ENCODE peak calls at places on chromosomes 3 and 15, in five cellular contexts. One of them, this sample, is unnamed.

GRCh38 chr3:160822931-160823330 is 66.9 kb downstream of the PPM1L start:
- DNase-seq in pancreas: no peak
- DNase-seq in stomach: no peak
- DNase-seq in heart left ventricle: no peak
- DNase-seq in astrocyte: no peak
- DNase-seq in this sample: no peak

GRCh38 chr15:44102675-44103254 is 92.3 kb downstream of the FRMD5 start:
- DNase-seq in pancreas: peak; percentile 17
- DNase-seq in stomach: peak; percentile 34
- DNase-seq in heart left ventricle: no peak
- DNase-seq in astrocyte: peak; percentile 100
- DNase-seq in this sample: no peak

GRCh38 chr3:1087066-1087555 is 5.7 kb upstream of the CNTN6 start:
- DNase-seq in pancreas: peak; percentile 46
- DNase-seq in stomach: no peak
- DNase-seq in heart left ventricle: no peak
- DNase-seq in astrocyte: peak; percentile 95
- DNase-seq in this sample: no peak

GRCh38 chr3:88148651-88149050 is 1.1 kb upstream of the C3orf38 start:
- DNase-seq in pancreas: no peak
- DNase-seq in stomach: no peak
- DNase-seq in heart left ventricle: no peak
- DNase-seq in astrocyte: no peak
- DNase-seq in this sample: no peak

GRCh38 chr3:182843478-182843877 is 50.2 kb downstream of the ATP11B start:
- DNase-seq in pancreas: no peak
- DNase-seq in stomach: no peak
- DNase-seq in heart left ventricle: no peak
- DNase-seq in astrocyte: no peak
- DNase-seq in this sample: no peak

GRCh38 chr3:5292512-5292911 is 105.0 kb downstream of the EDEM1 start:
- DNase-seq in pancreas: no peak
- DNase-seq in stomach: no peak
- DNase-seq in heart left ventricle: no peak
- DNase-seq in astrocyte: no peak
- DNase-seq in this sample: peak; percentile 29

GRCh38 chr15:38038659-38039442 is 104.4 kb downstream of the TMCO5A start:
- DNase-seq in pancreas: no peak
- DNase-seq in stomach: no peak
- DNase-seq in heart left ventricle: no peak
- DNase-seq in astrocyte: peak; percentile 83
- DNase-seq in this sample: no peak

GRCh38 chr15:25508369-25509002 is 69.7 kb upstream of the UBE3A start:
- DNase-seq in pancreas: no peak
- DNase-seq in stomach: no peak
- DNase-seq in heart left ventricle: no peak
- DNase-seq in astrocyte: peak; percentile 24
- DNase-seq in this sample: no peak

GRCh38 chr3:154122096-154122911 is 1.1 kb downstream of the ARHGEF26 start:
- DNase-seq in pancreas: peak; percentile 22
- DNase-seq in stomach: no peak
- DNase-seq in heart left ventricle: peak; percentile 14
- DNase-seq in astrocyte: no peak
- DNase-seq in this sample: no peak

DNA sequence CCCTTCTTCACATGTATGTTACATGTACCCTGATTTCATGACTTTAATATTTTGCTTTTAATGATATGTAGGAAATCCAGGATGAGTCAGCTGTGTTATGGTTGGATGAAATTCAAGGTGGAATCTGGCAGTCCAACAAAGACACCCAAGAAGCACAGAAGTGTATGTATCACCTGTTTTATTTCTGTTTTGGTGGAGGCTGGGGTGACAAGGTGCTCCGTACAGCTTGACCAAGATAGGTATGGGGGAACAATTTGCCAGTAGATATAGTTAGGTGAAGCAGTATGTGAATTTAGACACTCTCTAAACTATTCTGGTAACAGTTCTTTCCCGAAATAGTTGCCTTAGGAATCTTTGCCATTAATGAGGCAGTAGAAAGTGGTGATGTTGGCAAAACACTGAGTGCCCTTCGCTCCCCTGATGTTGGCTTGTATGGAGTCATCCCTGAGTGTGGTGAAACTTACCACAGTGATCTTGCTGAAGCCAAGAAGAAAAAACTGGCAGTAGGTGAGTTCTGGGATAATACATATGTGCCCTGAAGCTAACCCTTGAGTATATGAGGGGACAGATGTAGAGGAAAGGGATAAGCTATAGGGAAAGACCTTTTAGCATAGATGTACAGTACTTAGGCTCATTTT is 63.7 kb upstream of the CRTC3 start:
- DNase-seq in pancreas: no peak
- DNase-seq in stomach: no peak
- DNase-seq in heart left ventricle: no peak
- DNase-seq in astrocyte: peak; percentile 65
- DNase-seq in this sample: no peak
- H3K27ac ChIP-seq in pancreas: no peak overlapping the region
- H3K27ac ChIP-seq in stomach: no peak overlapping the region
- H3K27ac ChIP-seq in heart left ventricle: peak overlapping the region; percentile 94
- H3K27ac ChIP-seq in astrocyte: peak overlapping the region; percentile 55
- H3K27ac ChIP-seq in this sample: peak overlapping the region; percentile 74

GRCh38 chr3:184062637-184063036 is 9.8 kb downstream of the HTR3C start:
- DNase-seq in pancreas: no peak
- DNase-seq in stomach: no peak
- DNase-seq in heart left ventricle: no peak
- DNase-seq in astrocyte: no peak
- DNase-seq in this sample: no peak

GRCh38 chr3:184068344-184068743 is 15.5 kb downstream of the HTR3C start:
- DNase-seq in pancreas: no peak
- DNase-seq in stomach: no peak
- DNase-seq in heart left ventricle: no peak
- DNase-seq in astrocyte: no peak
- DNase-seq in this sample: no peak

GRCh38 chr3:184066211-184066610 is 13.4 kb downstream of the HTR3C start:
- DNase-seq in pancreas: no peak
- DNase-seq in stomach: no peak
- DNase-seq in heart left ventricle: no peak
- DNase-seq in astrocyte: no peak
- DNase-seq in this sample: no peak

GRCh38 chr3:184067573-184068055 is 14.8 kb downstream of the HTR3C start:
- DNase-seq in pancreas: no peak
- DNase-seq in stomach: no peak
- DNase-seq in heart left ventricle: no peak
- DNase-seq in astrocyte: no peak
- DNase-seq in this sample: no peak
- H3K27ac ChIP-seq in pancreas: no peak overlapping the region
- H3K27ac ChIP-seq in stomach: no peak overlapping the region
- H3K27ac ChIP-seq in heart left ventricle: no peak overlapping the region
- H3K27ac ChIP-seq in astrocyte: no peak overlapping the region
- H3K27ac ChIP-seq in this sample: no peak overlapping the region

GRCh38 chr3:69248394-69248793 is 126.0 kb upstream of the LMOD3 start:
- DNase-seq in pancreas: peak; percentile 25
- DNase-seq in stomach: no peak
- DNase-seq in heart left ventricle: no peak
- DNase-seq in astrocyte: no peak
- DNase-seq in this sample: no peak
- H3K27ac ChIP-seq in pancreas: peak overlapping the region; percentile 71
- H3K27ac ChIP-seq in stomach: no peak overlapping the region
- H3K27ac ChIP-seq in heart left ventricle: no peak overlapping the region
- H3K27ac ChIP-seq in astrocyte: no peak overlapping the region
- H3K27ac ChIP-seq in this sample: no peak overlapping the region

GRCh38 chr3:120182613-120183524 is 88.6 kb upstream of the GSK3B start:
- DNase-seq in pancreas: no peak
- DNase-seq in stomach: no peak
- DNase-seq in heart left ventricle: no peak
- DNase-seq in astrocyte: no peak
- DNase-seq in this sample: peak; percentile 55
- H3K27ac ChIP-seq in pancreas: no peak overlapping the region
- H3K27ac ChIP-seq in stomach: no peak overlapping the region
- H3K27ac ChIP-seq in heart left ventricle: no peak overlapping the region
- H3K27ac ChIP-seq in astrocyte: no peak overlapping the region
- H3K27ac ChIP-seq in this sample: no peak overlapping the region

DNA sequence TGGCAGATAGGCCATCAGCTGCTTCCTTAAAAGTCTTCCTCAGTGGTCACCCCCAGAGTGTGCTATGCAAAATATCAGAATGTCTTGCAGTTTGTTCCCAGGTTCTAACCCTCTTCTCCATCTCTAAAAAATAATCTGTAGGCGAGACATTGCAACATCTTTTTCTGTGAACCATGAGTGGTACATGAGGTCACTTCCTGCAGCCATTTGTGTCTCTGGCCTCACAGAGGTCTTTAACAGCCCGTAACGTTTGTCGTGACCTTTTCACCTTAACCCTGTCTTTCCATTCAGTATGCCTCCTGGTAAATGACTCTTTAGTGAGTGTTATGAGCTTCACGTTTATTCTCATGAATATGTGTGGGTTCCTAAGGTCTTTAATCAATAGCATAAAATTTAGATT is 145.4 kb downstream of the KLHL25 start:
- DNase-seq in pancreas: no peak
- DNase-seq in stomach: no peak
- DNase-seq in heart left ventricle: peak; percentile 52
- DNase-seq in astrocyte: peak; percentile 74
- DNase-seq in this sample: no peak
- H3K27ac ChIP-seq in pancreas: peak overlapping the region; percentile 47
- H3K27ac ChIP-seq in stomach: peak overlapping the region; percentile 61
- H3K27ac ChIP-seq in heart left ventricle: peak overlapping the region; percentile 71
- H3K27ac ChIP-seq in astrocyte: peak overlapping the region; percentile 52
- H3K27ac ChIP-seq in this sample: peak overlapping the region; percentile 61

DNA sequence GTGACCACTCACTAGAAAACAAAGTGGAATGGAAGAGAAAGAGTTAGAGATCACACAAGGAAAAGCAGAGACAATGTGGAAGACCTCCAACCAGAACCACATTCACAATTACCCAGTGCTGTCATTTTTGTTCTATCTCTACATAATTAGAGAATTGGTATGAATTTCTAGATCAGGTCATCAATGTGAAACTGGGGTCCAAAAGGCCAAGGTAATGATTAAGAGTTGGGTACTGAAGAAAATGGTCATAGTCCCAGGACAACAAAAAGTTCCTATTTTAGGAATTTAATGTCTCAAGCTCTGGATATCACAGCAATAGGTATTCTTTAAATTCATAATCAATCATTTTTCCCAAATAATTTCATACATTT is 84.7 kb upstream of the PPIB start:
- DNase-seq in pancreas: no peak
- DNase-seq in stomach: no peak
- DNase-seq in heart left ventricle: no peak
- DNase-seq in astrocyte: no peak
- DNase-seq in this sample: no peak
- H3K27ac ChIP-seq in pancreas: peak overlapping the region; percentile 91
- H3K27ac ChIP-seq in stomach: no peak overlapping the region
- H3K27ac ChIP-seq in heart left ventricle: peak overlapping the region; percentile 56
- H3K27ac ChIP-seq in astrocyte: peak overlapping the region; percentile 93
- H3K27ac ChIP-seq in this sample: no peak overlapping the region

This sample was measured in esophagus muscularis mucosa.